ENCODE peak calls at places on chromosomes 2 and 18, in five cellular contexts. C is gastrocnemius medialis, W is iPS DF 6.9, Z is left lung, A is GM23248. D is an unnamed sample.

GRCh38 chr2:227716501-227716900 is 1.3 kb downstream of the SLC19A3 start:
- DNase-seq in C (no peak), W (no peak), Z (no peak), A (no peak), D (no peak)

GRCh38 chr2:231920366-231920765 is 5.8 kb downstream of the NPPC start:
- DNase-seq in C (no peak), W (no peak), Z (no peak), A (no peak), D (no peak)

GRCh38 chr18:79405781-79406575 is 10.2 kb downstream of the NFATC1 start:
- DNase-seq in C (peak; percentile 59), W (no peak), Z (peak; percentile 87), A (no peak), D (no peak)

GRCh38 chr2:113273031-113273551 is 5.6 kb downstream of the PAX8 start:
- DNase-seq in C (no peak), W (no peak), Z (no peak), A (peak; percentile 46), D (no peak)

GRCh38 chr2:155151472-155151871 is 453.0 kb downstream of the KCNJ3 start:
- DNase-seq in C (no peak), W (no peak), Z (no peak), A (no peak), D (no peak)

GRCh38 chr2:38065502-38066135 is 10.3 kb downstream of the CYP1B1 start:
- DNase-seq in C (no peak), W (no peak), Z (no peak), A (no peak), D (no peak)

GRCh38 chr18:42131044-42131939 is 176.3 kb downstream of the PIK3C3 start:
- DNase-seq in C (no peak), W (no peak), Z (no peak), A (no peak), D (no peak)

GRCh38 chr2:38600242-38600891 is 2.4 kb downstream of the HNRNPLL start:
- DNase-seq in C (peak; percentile 36), W (no peak), Z (no peak), A (peak; percentile 56), D (no peak)

GRCh38 chr2:47272031-47272864 is 117.1 kb upstream of the STPG4 start:
- DNase-seq in C (peak; percentile 56), W (no peak), Z (peak; percentile 74), A (peak; percentile 76), D (peak; percentile 29)

GRCh38 chr2:111659361-111660281 is 224.4 kb downstream of the ANAPC1 start:
- DNase-seq in C (peak; percentile 79), W (peak; percentile 16), Z (peak; percentile 91), A (peak; percentile 92), D (peak; percentile 82)

GRCh38 chr2:100299548-100299947 is 22.8 kb downstream of the LONRF2 start:
- DNase-seq in C (no peak), W (no peak), Z (no peak), A (no peak), D (no peak)

GRCh38 chr2:100301881-100302584 is 20.3 kb downstream of the LONRF2 start:
- DNase-seq in C (no peak), W (no peak), Z (no peak), A (no peak), D (no peak)

GRCh38 chr2:100303744-100304143 is 18.6 kb downstream of the LONRF2 start:
- DNase-seq in C (no peak), W (no peak), Z (no peak), A (no peak), D (no peak)

GRCh38 chr2:100297511-100297910 is 24.8 kb downstream of the LONRF2 start:
- DNase-seq in C (no peak), W (no peak), Z (no peak), A (no peak), D (no peak)

DNA sequence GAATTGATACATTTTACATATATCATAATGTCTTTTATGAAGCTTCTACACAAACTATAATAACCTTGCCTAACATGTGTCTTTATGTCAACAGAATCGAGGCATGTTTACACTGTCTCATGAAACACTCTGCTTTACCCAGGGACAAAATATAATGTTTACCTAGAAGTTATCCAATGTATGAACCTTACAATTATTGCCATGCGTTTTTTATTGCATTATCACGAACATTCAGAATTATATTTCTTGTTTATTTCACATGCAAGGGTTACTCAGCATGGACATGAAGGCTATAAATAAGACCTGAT is 19.8 kb downstream of the LONRF2 start:
- DNase-seq in C (no peak), W (no peak), Z (no peak), A (no peak), D (no peak)
- H3K4me1 ChIP-seq in C (no peaks in the 10 kb centered on the region), W (no peaks in the 10 kb centered on the region), Z (no peaks in the 10 kb centered on the region), A (no peaks in the 10 kb centered on the region), D (no peaks in the 10 kb centered on the region)

GRCh38 chr18:71322201-71322600 is 1033.4 kb downstream of the SOCS6 start:
- DNase-seq in C (no peak), W (no peak), Z (no peak), A (no peak), D (no peak)

GRCh38 chr18:71327443-71328120 is 1038.7 kb downstream of the SOCS6 start:
- DNase-seq in C (no peak), W (no peak), Z (no peak), A (no peak), D (no peak)

GRCh38 chr18:71321319-71321718 is 1032.5 kb downstream of the SOCS6 start:
- DNase-seq in C (no peak), W (no peak), Z (no peak), A (no peak), D (no peak)

GRCh38 chr18:71326826-71327225 is 1038.0 kb downstream of the SOCS6 start:
- DNase-seq in C (no peak), W (no peak), Z (no peak), A (no peak), D (no peak)

DNA sequence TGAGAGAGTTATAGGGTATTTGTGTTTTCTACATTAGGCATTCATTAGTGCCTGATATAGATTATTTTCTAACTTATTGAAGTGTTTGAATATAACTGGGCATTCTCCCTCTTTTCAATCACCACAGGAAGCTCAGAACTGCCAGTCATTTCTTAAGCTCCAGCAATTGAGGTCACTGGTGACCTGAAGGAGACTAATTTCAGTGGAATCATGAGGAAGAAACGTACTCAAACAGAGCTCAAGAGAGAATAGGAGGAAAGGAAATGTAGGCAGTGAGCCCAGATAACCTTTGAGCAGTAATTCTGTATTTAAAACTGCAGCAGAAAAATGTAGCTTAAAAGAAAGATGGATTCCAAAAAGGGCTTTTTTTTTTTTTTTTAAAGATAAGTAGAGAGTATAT is 1035.5 kb downstream of the SOCS6 start:
- DNase-seq in C (no peak), W (no peak), Z (no peak), A (no peak), D (no peak)
- H3K9me3 ChIP-seq in C (no peaks in the 10 kb centered on the region), W (peaks cover 2% of the 10 kb centered on the region), Z (no peaks in the 10 kb centered on the region), A (no peaks in the 10 kb centered on the region), D (no peaks in the 10 kb centered on the region)

GRCh38 chr2:98269274-98269673 is 77.0 kb upstream of the CNGA3 start:
- DNase-seq in C (no peak), W (peak; percentile 43), Z (no peak), A (peak; percentile 73), D (peak; percentile 69)

GRCh38 chr2:98269830-98270229 is 76.4 kb upstream of the CNGA3 start:
- DNase-seq in C (no peak), W (no peak), Z (no peak), A (peak; percentile 36), D (no peak)
- H3K4me1 ChIP-seq in C (no peaks in the 10 kb centered on the region), W (no peaks in the 10 kb centered on the region), Z (no peaks in the 10 kb centered on the region), A (peaks cover 4% of the 10 kb centered on the region), D (no peaks in the 10 kb centered on the region)

DNA sequence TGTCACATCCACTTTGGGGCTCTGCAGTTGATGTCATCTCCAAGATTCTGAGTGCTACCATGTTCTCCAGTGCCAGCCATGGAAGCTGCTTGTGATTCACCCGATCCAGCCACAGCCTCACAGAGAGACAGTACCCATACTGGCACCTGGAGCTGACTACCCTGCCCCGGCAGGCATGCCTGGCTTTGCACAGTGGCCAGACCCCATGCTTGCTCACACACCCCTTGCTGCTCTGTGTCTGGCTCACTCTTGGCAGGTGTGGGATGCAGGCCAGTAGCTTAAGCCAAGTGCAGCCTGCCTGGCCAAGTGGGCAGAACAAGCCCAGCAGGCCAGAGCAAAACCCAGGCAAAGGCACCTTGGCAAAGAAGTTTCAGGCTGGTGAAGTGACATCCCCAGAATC is 828.4 kb upstream of the VRK2 start:
- DNase-seq in C (no peak), W (no peak), Z (no peak), A (no peak), D (no peak)
- H3K9me3 ChIP-seq in C (no peaks in the 10 kb centered on the region), W (no peaks in the 10 kb centered on the region), Z (peaks cover 45% of the 10 kb centered on the region), A (no peaks in the 10 kb centered on the region), D (no peaks in the 10 kb centered on the region)

D was measured in tibial nerve.